ENCODE peak calls at places on chromosomes 4 and X, in nine cellular contexts. One of them, this sample, is unnamed. For H3K4me1, the result is how much of the 10 kb centered on the place peaks cover.

GRCh38 chrX:1205681-1206611 is 6.5 kb downstream of the CRLF2 start:
- DNase-seq in GM23338: peak
- DNase-seq in IMR-90: peak
- DNase-seq in neuronal stem cell: peak
- DNase-seq in GM23248: peak
- DNase-seq in PC-9: peak
- DNase-seq in OCI-LY7: peak
- DNase-seq in hepatocyte: peak
- DNase-seq in mesenchymal stem cell: peak
- DNase-seq in this sample: peak

GRCh38 chr4:73315091-73315490 is 56.5 kb upstream of the ANKRD17 start:
- DNase-seq in GM23338: no peak
- DNase-seq in IMR-90: peak
- DNase-seq in neuronal stem cell: no peak
- DNase-seq in GM23248: peak
- DNase-seq in PC-9: no peak
- DNase-seq in OCI-LY7: no peak
- DNase-seq in hepatocyte: no peak
- DNase-seq in mesenchymal stem cell: no peak
- DNase-seq in this sample: peak

GRCh38 chrX:38879631-38880220 is 78.5 kb downstream of the MID1IP1 start:
- DNase-seq in GM23338: no peak
- DNase-seq in IMR-90: no peak
- DNase-seq in neuronal stem cell: no peak
- DNase-seq in GM23248: no peak
- DNase-seq in PC-9: no peak
- DNase-seq in OCI-LY7: peak
- DNase-seq in hepatocyte: no peak
- DNase-seq in mesenchymal stem cell: no peak
- DNase-seq in this sample: peak

GRCh38 chr4:137650051-137650450 is 117.8 kb upstream of the PCDH18 start:
- DNase-seq in GM23338: no peak
- DNase-seq in IMR-90: peak
- DNase-seq in neuronal stem cell: no peak
- DNase-seq in GM23248: no peak
- DNase-seq in PC-9: no peak
- DNase-seq in OCI-LY7: no peak
- DNase-seq in hepatocyte: no peak
- DNase-seq in mesenchymal stem cell: peak
- DNase-seq in this sample: peak

GRCh38 chr4:78644744-78645330 is 93.3 kb downstream of the ANXA3 start:
- DNase-seq in GM23338: peak
- DNase-seq in IMR-90: peak
- DNase-seq in neuronal stem cell: no peak
- DNase-seq in GM23248: peak
- DNase-seq in PC-9: peak
- DNase-seq in OCI-LY7: peak
- DNase-seq in hepatocyte: peak
- DNase-seq in mesenchymal stem cell: peak
- DNase-seq in this sample: peak

GRCh38 chr4:182827981-182828677 is 89.1 kb downstream of the DCTD start:
- DNase-seq in GM23338: no peak
- DNase-seq in IMR-90: no peak
- DNase-seq in neuronal stem cell: no peak
- DNase-seq in GM23248: no peak
- DNase-seq in PC-9: no peak
- DNase-seq in OCI-LY7: no peak
- DNase-seq in hepatocyte: no peak
- DNase-seq in mesenchymal stem cell: no peak
- DNase-seq in this sample: no peak

GRCh38 chr4:54683616-54684346 is 26.0 kb downstream of the KIT start:
- DNase-seq in GM23338: peak
- DNase-seq in IMR-90: no peak
- DNase-seq in neuronal stem cell: no peak
- DNase-seq in GM23248: peak
- DNase-seq in PC-9: peak
- DNase-seq in OCI-LY7: peak
- DNase-seq in hepatocyte: no peak
- DNase-seq in mesenchymal stem cell: peak
- DNase-seq in this sample: peak

GRCh38 chr4:25993564-25994185 is 79.7 kb downstream of the SMIM20 start:
- DNase-seq in GM23338: peak
- DNase-seq in IMR-90: no peak
- DNase-seq in neuronal stem cell: peak
- DNase-seq in GM23248: peak
- DNase-seq in PC-9: no peak
- DNase-seq in OCI-LY7: peak
- DNase-seq in hepatocyte: peak
- DNase-seq in mesenchymal stem cell: peak
- DNase-seq in this sample: peak

GRCh38 chr4:159071969-159072765 is 30.7 kb upstream of the RAPGEF2 start:
- DNase-seq in GM23338: no peak
- DNase-seq in IMR-90: peak
- DNase-seq in neuronal stem cell: no peak
- DNase-seq in GM23248: no peak
- DNase-seq in PC-9: no peak
- DNase-seq in OCI-LY7: no peak
- DNase-seq in hepatocyte: no peak
- DNase-seq in mesenchymal stem cell: no peak
- DNase-seq in this sample: no peak

GRCh38 chrX:10529344-10529743 is 91.0 kb downstream of the MID1 start:
- DNase-seq in GM23338: no peak
- DNase-seq in IMR-90: peak
- DNase-seq in neuronal stem cell: no peak
- DNase-seq in GM23248: peak
- DNase-seq in PC-9: no peak
- DNase-seq in OCI-LY7: no peak
- DNase-seq in hepatocyte: no peak
- DNase-seq in mesenchymal stem cell: peak
- DNase-seq in this sample: peak

GRCh38 chrX:109508915-109509314 is 27.0 kb upstream of the GUCY2F start:
- DNase-seq in GM23338: no peak
- DNase-seq in IMR-90: no peak
- DNase-seq in neuronal stem cell: no peak
- DNase-seq in GM23248: no peak
- DNase-seq in PC-9: no peak
- DNase-seq in OCI-LY7: no peak
- DNase-seq in hepatocyte: no peak
- DNase-seq in mesenchymal stem cell: no peak
- DNase-seq in this sample: no peak

GRCh38 chr4:155033604-155034003 is 174.8 kb upstream of the NPY2R start:
- DNase-seq in GM23338: no peak
- DNase-seq in IMR-90: no peak
- DNase-seq in neuronal stem cell: no peak
- DNase-seq in GM23248: no peak
- DNase-seq in PC-9: no peak
- DNase-seq in OCI-LY7: no peak
- DNase-seq in hepatocyte: no peak
- DNase-seq in mesenchymal stem cell: no peak
- DNase-seq in this sample: no peak

GRCh38 chr4:128061566-128062536 is 739 bp downstream of the LARP1B start:
- DNase-seq in GM23338: peak
- DNase-seq in IMR-90: peak
- DNase-seq in neuronal stem cell: peak
- DNase-seq in GM23248: peak
- DNase-seq in PC-9: peak
- DNase-seq in OCI-LY7: peak
- DNase-seq in hepatocyte: peak
- DNase-seq in mesenchymal stem cell: peak
- DNase-seq in this sample: peak

GRCh38 chr4:109432676-109433075 is 939 bp upstream of the SEC24B start:
- DNase-seq in GM23338: no peak
- DNase-seq in IMR-90: peak
- DNase-seq in neuronal stem cell: no peak
- DNase-seq in GM23248: peak
- DNase-seq in PC-9: no peak
- DNase-seq in OCI-LY7: peak
- DNase-seq in hepatocyte: peak
- DNase-seq in mesenchymal stem cell: peak
- DNase-seq in this sample: no peak

GRCh38 chrX:114583646-114584433 is at the start of gene HTR2C:
- DNase-seq in GM23338: peak
- DNase-seq in IMR-90: no peak
- DNase-seq in neuronal stem cell: no peak
- DNase-seq in GM23248: no peak
- DNase-seq in PC-9: no peak
- DNase-seq in OCI-LY7: no peak
- DNase-seq in hepatocyte: no peak
- DNase-seq in mesenchymal stem cell: no peak
- DNase-seq in this sample: no peak

GRCh38 chr4:117385531-117385930 is 300.2 kb upstream of the TRAM1L1 start:
- DNase-seq in GM23338: no peak
- DNase-seq in IMR-90: peak
- DNase-seq in neuronal stem cell: no peak
- DNase-seq in GM23248: no peak
- DNase-seq in PC-9: no peak
- DNase-seq in OCI-LY7: no peak
- DNase-seq in hepatocyte: no peak
- DNase-seq in mesenchymal stem cell: no peak
- DNase-seq in this sample: peak

DNA sequence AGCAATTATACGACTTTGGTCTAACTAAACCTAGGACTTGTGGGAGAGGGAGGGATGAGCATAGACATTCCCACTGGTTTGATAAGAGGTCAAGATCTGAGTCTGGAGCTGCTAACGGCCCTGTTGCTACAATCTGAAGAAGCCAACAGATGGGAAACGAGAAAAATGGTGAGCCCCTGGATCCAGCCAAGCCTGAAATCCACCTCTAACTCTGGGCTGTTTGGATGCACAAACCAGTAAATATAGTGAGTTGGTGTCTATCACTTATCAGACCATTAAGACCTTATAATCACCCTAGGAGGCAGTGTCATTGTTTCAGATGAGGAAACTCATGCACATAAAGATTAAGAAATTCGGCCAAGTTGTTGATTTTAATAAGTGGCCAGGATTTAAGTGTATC is 50.5 kb downstream of the ADGRA3 start:
- DNase-seq in GM23338: no peak
- DNase-seq in IMR-90: no peak
- DNase-seq in neuronal stem cell: no peak
- DNase-seq in GM23248: no peak
- DNase-seq in PC-9: no peak
- DNase-seq in OCI-LY7: no peak
- DNase-seq in hepatocyte: no peak
- DNase-seq in mesenchymal stem cell: no peak
- DNase-seq in this sample: no peak
- H2AFZ ChIP-seq in GM23338: no peak
- H2AFZ ChIP-seq in IMR-90: no peak
- H2AFZ ChIP-seq in neuronal stem cell: no peak
- H2AFZ ChIP-seq in GM23248: no peak
- H2AFZ ChIP-seq in PC-9: no peak
- H2AFZ ChIP-seq in OCI-LY7: no peak
- H2AFZ ChIP-seq in hepatocyte: no peak
- H2AFZ ChIP-seq in mesenchymal stem cell: no peak
- H2AFZ ChIP-seq in this sample: no peak

DNA sequence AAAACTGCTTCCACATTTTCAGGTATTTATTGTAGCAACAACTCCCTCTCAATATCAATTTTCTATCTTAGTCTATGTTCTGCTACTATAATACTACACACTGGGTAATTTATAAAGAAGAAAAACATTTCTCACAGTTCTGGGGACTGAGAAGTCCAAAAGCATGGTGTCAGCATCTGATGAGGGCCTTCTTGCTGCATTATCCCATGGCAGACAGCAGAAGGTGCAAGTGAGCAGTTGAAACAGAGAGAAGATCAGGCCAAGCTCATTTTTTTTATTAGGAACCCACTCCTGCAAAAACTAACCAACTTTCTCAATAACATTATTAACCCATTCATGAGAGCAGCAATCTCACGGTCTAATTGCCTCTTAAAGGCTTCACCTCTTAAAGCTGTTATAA is 376.0 kb downstream of the RAB28 start:
- DNase-seq in GM23338: no peak
- DNase-seq in IMR-90: no peak
- DNase-seq in neuronal stem cell: no peak
- DNase-seq in GM23248: peak
- DNase-seq in PC-9: no peak
- DNase-seq in OCI-LY7: no peak
- DNase-seq in hepatocyte: no peak
- DNase-seq in mesenchymal stem cell: peak
- DNase-seq in this sample: no peak
- H3K4me1 ChIP-seq in GM23338: under half
- H3K4me1 ChIP-seq in IMR-90: under half
- H3K4me1 ChIP-seq in neuronal stem cell: under half
- H3K4me1 ChIP-seq in GM23248: under half
- H3K4me1 ChIP-seq in PC-9: under half
- H3K4me1 ChIP-seq in OCI-LY7: under half
- H3K4me1 ChIP-seq in hepatocyte: under half
- H3K4me1 ChIP-seq in mesenchymal stem cell: under half
- H3K4me1 ChIP-seq in this sample: under half

GRCh38 chr4:148004228-148004813 is 272.4 kb downstream of the ARHGAP10 start:
- DNase-seq in GM23338: no peak
- DNase-seq in IMR-90: no peak
- DNase-seq in neuronal stem cell: no peak
- DNase-seq in GM23248: no peak
- DNase-seq in PC-9: no peak
- DNase-seq in OCI-LY7: no peak
- DNase-seq in hepatocyte: no peak
- DNase-seq in mesenchymal stem cell: no peak
- DNase-seq in this sample: no peak

GRCh38 chr4:148007789-148008188 is 275.9 kb downstream of the ARHGAP10 start:
- DNase-seq in GM23338: no peak
- DNase-seq in IMR-90: peak
- DNase-seq in neuronal stem cell: no peak
- DNase-seq in GM23248: no peak
- DNase-seq in PC-9: no peak
- DNase-seq in OCI-LY7: no peak
- DNase-seq in hepatocyte: no peak
- DNase-seq in mesenchymal stem cell: no peak
- DNase-seq in this sample: no peak

GRCh38 chr4:148006025-148006424 is 274.1 kb downstream of the ARHGAP10 start:
- DNase-seq in GM23338: no peak
- DNase-seq in IMR-90: no peak
- DNase-seq in neuronal stem cell: no peak
- DNase-seq in GM23248: no peak
- DNase-seq in PC-9: no peak
- DNase-seq in OCI-LY7: no peak
- DNase-seq in hepatocyte: no peak
- DNase-seq in mesenchymal stem cell: no peak
- DNase-seq in this sample: no peak

DNA sequence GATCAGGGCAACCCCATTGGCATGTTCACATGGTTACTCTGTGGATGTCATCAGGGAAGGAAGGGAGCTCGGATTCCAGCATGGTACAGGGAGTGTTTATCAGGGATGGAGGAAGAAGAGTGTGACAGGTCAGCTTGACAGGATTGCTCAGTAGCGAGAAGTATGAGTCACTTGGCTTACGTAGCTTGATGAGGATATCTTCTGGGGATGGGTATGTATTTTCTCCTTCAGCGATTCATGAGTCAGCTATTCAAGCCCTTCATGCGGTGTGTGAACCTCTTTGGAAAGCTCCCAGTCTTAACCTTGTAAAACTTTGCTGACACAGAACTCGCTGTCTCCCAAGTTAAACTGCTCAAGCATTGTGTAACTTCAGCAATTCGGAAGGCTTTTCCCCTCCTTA is 275.4 kb downstream of the ARHGAP10 start:
- DNase-seq in GM23338: no peak
- DNase-seq in IMR-90: peak
- DNase-seq in neuronal stem cell: no peak
- DNase-seq in GM23248: peak
- DNase-seq in PC-9: peak
- DNase-seq in OCI-LY7: no peak
- DNase-seq in hepatocyte: peak
- DNase-seq in mesenchymal stem cell: peak
- DNase-seq in this sample: peak
- H3K4me3 ChIP-seq in GM23338: no peak
- H3K4me3 ChIP-seq in IMR-90: no peak
- H3K4me3 ChIP-seq in neuronal stem cell: no peak
- H3K4me3 ChIP-seq in GM23248: peak
- H3K4me3 ChIP-seq in PC-9: no peak
- H3K4me3 ChIP-seq in OCI-LY7: no peak
- H3K4me3 ChIP-seq in hepatocyte: no peak
- H3K4me3 ChIP-seq in mesenchymal stem cell: no peak
- H3K4me3 ChIP-seq in this sample: peak

GRCh38 chr4:150418757-150419410 is 163.1 kb upstream of the MAB21L2 start:
- DNase-seq in GM23338: no peak
- DNase-seq in IMR-90: no peak
- DNase-seq in neuronal stem cell: no peak
- DNase-seq in GM23248: no peak
- DNase-seq in PC-9: no peak
- DNase-seq in OCI-LY7: no peak
- DNase-seq in hepatocyte: no peak
- DNase-seq in mesenchymal stem cell: no peak
- DNase-seq in this sample: no peak
- H2AFZ ChIP-seq in GM23338: no peak
- H2AFZ ChIP-seq in IMR-90: no peak
- H2AFZ ChIP-seq in neuronal stem cell: no peak
- H2AFZ ChIP-seq in GM23248: no peak
- H2AFZ ChIP-seq in PC-9: no peak
- H2AFZ ChIP-seq in OCI-LY7: no peak
- H2AFZ ChIP-seq in hepatocyte: no peak
- H2AFZ ChIP-seq in mesenchymal stem cell: no peak
- H2AFZ ChIP-seq in this sample: no peak

This sample was measured in PC-3.